ENCODE peak calls at places on chromosomes 13 and 19, in ten cellular contexts. E is activated CD4-positive, alpha-beta T cell treated with anti-CD3 and anti-CD28 coated beads for 36 hours; C is A549; R is activated CD8-positive, alpha-beta memory T cell treated with anti-CD3 and anti-CD28 coated beads, Interleukin-2, amount 10 ng/mL, durations not matched to agents 7 days and 5 days; M is CD4-positive, alpha-beta T cell; V is heart left ventricle; F is activated naive CD8-positive, alpha-beta T cell treated with anti-CD3 and anti-CD28 coated beads, Interleukin-2, amount 50 U/mL, for 24 hours; L is CD8-positive, alpha-beta T cell; J is body of pancreas; B is PC-3. H is an unnamed sample.

GRCh38 chr13:101919541-101920306 is 467.2 kb downstream of the ITGBL1 start:
- ATAC-seq in E (no peak), C (no peak), R (no peak), M (no peak), V (peak; percentile 60), F (no peak), L (no peak), J (no peak), B (no peak), H (no peak)

GRCh38 chr13:88919970-88920628 is 1248.9 kb downstream of the SLITRK5 start:
- ATAC-seq in E (peak; percentile 97), C (no peak), R (peak; percentile 78), M (peak; percentile 92), V (no peak), F (peak; percentile 81), L (peak; percentile 42), J (no peak), B (no peak), H (no peak)

GRCh38 chr19:41449079-41449864 is 6.3 kb downstream of the ERICH4 start:
- ATAC-seq in E (peak; percentile 93), C (peak; percentile 89), R (peak; percentile 93), M (peak; percentile 93), V (peak; percentile 93), F (peak; percentile 82), L (peak; percentile 87), J (peak; percentile 91), B (peak; percentile 91), H (peak; percentile 81)

GRCh38 chr19:18532208-18532890 is 10.5 kb upstream of the ELL start:
- ATAC-seq in E (no peak), C (no peak), R (peak; percentile 16), M (no peak), V (no peak), F (no peak), L (no peak), J (no peak), B (no peak), H (no peak)

GRCh38 chr19:44954278-44954648 is 917 bp upstream of the CLPTM1 start:
- ATAC-seq in E (peak; percentile 3), C (no peak), R (no peak), M (peak; percentile 1), V (no peak), F (no peak), L (peak; percentile 8), J (no peak), B (no peak), H (peak; percentile 6)

GRCh38 chr13:113625965-113626661 is 31.9 kb downstream of the ATP4B start:
- ATAC-seq in E (no peak), C (no peak), R (no peak), M (no peak), V (no peak), F (no peak), L (no peak), J (no peak), B (no peak), H (no peak)

GRCh38 chr13:31588331-31588730 is 151.0 kb upstream of the RXFP2 start:
- ATAC-seq in E (no peak), C (no peak), R (no peak), M (no peak), V (no peak), F (no peak), L (no peak), J (no peak), B (no peak), H (no peak)

GRCh38 chr13:93158565-93158964 is 68.0 kb upstream of the GPC6 start:
- ATAC-seq in E (no peak), C (no peak), R (no peak), M (no peak), V (no peak), F (no peak), L (no peak), J (no peak), B (no peak), H (no peak)

GRCh38 chr13:48201044-48201443 is 32.0 kb upstream of the ITM2B start:
- ATAC-seq in E (no peak), C (no peak), R (no peak), M (no peak), V (no peak), F (no peak), L (no peak), J (no peak), B (no peak), H (no peak)

H was measured in esophagus mucosa.